ENCODE peak calls at places on chromosomes 7 and 10, in seven cellular contexts. E is endothelial cell, V is sigmoid colon, N is T-cell, W is Caco-2, P is GM23248, O is NCI-H1092 treated with DMSO at 0.1 percent for 48 hours. G is an unnamed sample.

GRCh38 chr10:80260295-80261243 is 28.9 kb downstream of the MAT1A start:
- DNase-seq in O (peak), N (peak), V (no peak), P (peak), W (peak), E (peak), G (no peak)

GRCh38 chr7:140501941-140502340 is 22.6 kb upstream of the MKRN1 start:
- DNase-seq in W (no peak), V (no peak), N (no peak), O (no peak), P (no peak), E (no peak), G (no peak)

GRCh38 chr7:88344956-88345832 is 38.5 kb upstream of the STEAP4 start:
- DNase-seq in V (peak), O (peak), E (peak), N (no peak), W (peak), P (peak), G (peak)

GRCh38 chr7:95904099-95904498 is 131.7 kb downstream of the DYNC1I1 start:
- DNase-seq in W (no peak), P (no peak), V (no peak), E (no peak), N (no peak), O (no peak), G (no peak)

GRCh38 chr10:3873728-3874461 is 88.9 kb upstream of the KLF6 start:
- DNase-seq in V (no peak), P (peak), W (peak), E (no peak), N (no peak), O (peak), G (peak)

GRCh38 chr7:48107926-48108472 is 18.9 kb downstream of the UPP1 start:
- DNase-seq in V (no peak), W (no peak), P (no peak), N (no peak), E (no peak), O (no peak), G (no peak)

GRCh38 chr7:84811427-84811826 is 375.4 kb downstream of the SEMA3D start:
- DNase-seq in N (no peak), O (no peak), P (no peak), E (no peak), W (no peak), V (no peak), G (no peak)

GRCh38 chr10:13873201-13873600 is 286.4 kb downstream of the PRPF18 start:
- DNase-seq in V (no peak), W (no peak), N (no peak), E (no peak), O (no peak), P (no peak), G (no peak)

GRCh38 chr10:132314336-132314735 is 6.6 kb upstream of the STK32C start:
- DNase-seq in V (no peak), E (no peak), N (no peak), P (no peak), W (no peak), O (no peak), G (no peak)

GRCh38 chr10:78175444-78175843 is 141.8 kb downstream of the RPS24 start:
- DNase-seq in N (no peak), W (no peak), V (no peak), O (no peak), E (no peak), P (peak), G (no peak)

GRCh38 chr10:101840102-101840684 is 3.4 kb downstream of the KCNIP2 start:
- DNase-seq in W (no peak), V (no peak), O (no peak), E (no peak), P (peak), N (no peak), G (no peak)

GRCh38 chr7:50396856-50397255 is 53.3 kb downstream of the FIGNL1 start:
- DNase-seq in V (no peak), P (no peak), W (no peak), O (no peak), N (no peak), E (no peak), G (no peak)

GRCh38 chr7:138212314-138212713 is 136.1 kb downstream of the AKR1D1 start:
- DNase-seq in W (peak), E (no peak), O (no peak), V (no peak), N (no peak), P (no peak), G (no peak)

GRCh38 chr10:78185693-78186055 is 152.0 kb downstream of the RPS24 start:
- DNase-seq in O (no peak), N (no peak), P (no peak), E (no peak), W (no peak), V (no peak), G (no peak)

GRCh38 chr7:2185715-2186114 is 47.0 kb downstream of the MAD1L1 start:
- DNase-seq in E (no peak), O (no peak), W (no peak), N (no peak), P (no peak), V (no peak), G (no peak)

GRCh38 chr10:111316607-111317006 is 239.8 kb downstream of the ADRA2A start:
- DNase-seq in E (no peak), N (no peak), P (no peak), O (no peak), W (no peak), V (no peak), G (peak)

GRCh38 chr7:127690806-127691205 is 38.8 kb downstream of the SND1 start:
- DNase-seq in N (no peak), E (no peak), W (no peak), V (no peak), O (no peak), P (no peak), G (no peak)

GRCh38 chr10:7523656-7524055 is 112.8 kb upstream of the SFMBT2 start:
- DNase-seq in W (no peak), N (no peak), V (no peak), E (no peak), P (no peak), O (no peak), G (no peak)

GRCh38 chr7:11415101-11415500 is 416.9 kb downstream of the THSD7A start:
- DNase-seq in W (no peak), V (no peak), E (no peak), P (no peak), N (no peak), O (no peak), G (no peak)

GRCh38 chr10:48627984-48628609 is 23.2 kb upstream of the ARHGAP22 start:
- DNase-seq in W (no peak), V (no peak), O (no peak), E (no peak), P (no peak), N (no peak), G (no peak)

GRCh38 chr10:128036746-128037542 is 89.3 kb downstream of the MKI67 start:
- DNase-seq in W (no peak), P (peak), N (no peak), E (no peak), V (no peak), O (no peak), G (no peak)

GRCh38 chr7:27064169-27064568 is 31.6 kb downstream of the HOXA1 start:
- DNase-seq in W (no peak), P (peak), V (no peak), N (no peak), O (peak), E (no peak), G (no peak)

GRCh38 chr10:47152861-47153349 is 147.1 kb upstream of the GDF10 start:
- DNase-seq in W (no peak), V (no peak), P (peak), O (no peak), E (no peak), N (no peak), G (no peak)

GRCh38 chr10:79158402-79159097 is 89.8 kb downstream of the ZMIZ1 start:
- DNase-seq in N (no peak), V (no peak), W (no peak), E (no peak), P (peak), O (no peak), G (no peak)

GRCh38 chr10:10320981-10321380 is 696.7 kb upstream of the CELF2 start:
- DNase-seq in P (peak), V (no peak), N (no peak), W (no peak), E (no peak), O (no peak), G (no peak)

GRCh38 chr10:51063659-51064535 is 10.4 kb upstream of the PRKG1 start:
- DNase-seq in W (peak), N (no peak), O (no peak), E (no peak), P (peak), V (no peak), G (no peak)